ENCODE peak calls at places on chromosomes 13 and 19, in four cellular contexts. N is mucosa of descending colon, D is tibial nerve, U is upper lobe of right lung. V is an unnamed sample.
A peak's percentile ranks its signal among the peaks of the same experiment; 100 is the strongest.

GRCh38 chr13:20140487-20140886 is 20.4 kb downstream of the GJA3 start:
- DNase-seq in N (no peak), D (no peak), U (no peak), V (no peak)

GRCh38 chr19:14385492-14385891 is 4.2 kb downstream of the ADGRE5 start:
- DNase-seq in N (no peak), D (no peak), U (no peak), V (peak; percentile 85)

GRCh38 chr13:112652512-112653458 is 37.1 kb upstream of the ATP11A start:
- DNase-seq in N (no peak), D (no peak), U (peak; percentile 30), V (no peak)

GRCh38 chr19:1942078-1942933 is 1.3 kb downstream of the CSNK1G2 start:
- DNase-seq in N (peak; percentile 86), D (peak; percentile 38), U (peak; percentile 88), V (peak; percentile 96)

GRCh38 chr13:76667551-76667950 is 218.7 kb downstream of the KCTD12 start:
- DNase-seq in N (no peak), D (no peak), U (no peak), V (no peak)

GRCh38 chr13:79079351-79079839 is 326.7 kb downstream of the RBM26 start:
- DNase-seq in N (no peak), D (no peak), U (peak; percentile 45), V (no peak)

GRCh38 chr13:46143239-46143701 is 38.4 kb upstream of the CPB2 start:
- DNase-seq in N (no peak), D (no peak), U (no peak), V (no peak)

GRCh38 chr13:26184791-26185250 is 37.3 kb downstream of the RNF6 start:
- DNase-seq in N (peak; percentile 66), D (peak; percentile 17), U (no peak), V (peak; percentile 81)

GRCh38 chr13:106349080-106349841 is 186.2 kb downstream of the EFNB2 start:
- DNase-seq in N (peak; percentile 77), D (no peak), U (peak; percentile 69), V (no peak)

GRCh38 chr19:13155472-13156284 is 5.5 kb downstream of the IER2 start:
- DNase-seq in N (peak; percentile 89), D (peak; percentile 71), U (peak; percentile 91), V (peak; percentile 98)

GRCh38 chr19:39514840-39515550 is at the start of gene SELENOV:
- DNase-seq in N (no peak), D (no peak), U (no peak), V (peak; percentile 76)

GRCh38 chr13:55199132-55199531 is 1941.6 kb upstream of the PRR20A start:
- DNase-seq in N (no peak), D (no peak), U (no peak), V (no peak)

GRCh38 chr19:33214621-33215020 is 11.0 kb downstream of the SLC7A10 start:
- DNase-seq in N (no peak), D (no peak), U (no peak), V (no peak)

GRCh38 chr19:3716147-3716668 is 8.0 kb downstream of the TJP3 start:
- DNase-seq in N (no peak), D (no peak), U (no peak), V (no peak)

GRCh38 chr19:49746206-49746958 is 16.7 kb downstream of the TSKS start:
- DNase-seq in N (peak; percentile 40), D (no peak), U (peak; percentile 72), V (peak; percentile 83)

GRCh38 chr13:73961181-73961580 is 173.0 kb downstream of the KLF12 start:
- DNase-seq in N (no peak), D (no peak), U (no peak), V (no peak)

GRCh38 chr19:31160346-31160926 is 188.8 kb downstream of the TSHZ3 start:
- DNase-seq in N (no peak), D (no peak), U (no peak), V (no peak)

GRCh38 chr19:2491130-2491801 is 15.3 kb downstream of the GADD45B start:
- DNase-seq in N (peak; percentile 97), D (no peak), U (peak; percentile 96), V (peak; percentile 88)

GRCh38 chr13:105611424-105611823 is 924.0 kb downstream of the EFNB2 start:
- DNase-seq in N (no peak), D (no peak), U (no peak), V (no peak)

GRCh38 chr19:49916839-49917733 is 11.9 kb upstream of the ATF5 start:
- DNase-seq in N (no peak), D (no peak), U (no peak), V (no peak)

GRCh38 chr13:91381371-91381770 is 17.1 kb upstream of the GPC5 start:
- DNase-seq in N (no peak), D (no peak), U (no peak), V (no peak)

GRCh38 chr19:3441089-3441985 is 39.0 kb downstream of the SMIM24 start:
- DNase-seq in N (no peak), D (no peak), U (no peak), V (no peak)

GRCh38 chr19:17680235-17680722 is 7.9 kb downstream of the UNC13A start:
- DNase-seq in N (peak; percentile 43), D (peak; percentile 28), U (peak; percentile 86), V (peak; percentile 86)
- H3K4me3 ChIP-seq in N (no peak overlapping the region), D (peak overlapping the region; percentile 20), U (peak overlapping the region; percentile 30), V (peak overlapping the region; percentile 10)

DNA sequence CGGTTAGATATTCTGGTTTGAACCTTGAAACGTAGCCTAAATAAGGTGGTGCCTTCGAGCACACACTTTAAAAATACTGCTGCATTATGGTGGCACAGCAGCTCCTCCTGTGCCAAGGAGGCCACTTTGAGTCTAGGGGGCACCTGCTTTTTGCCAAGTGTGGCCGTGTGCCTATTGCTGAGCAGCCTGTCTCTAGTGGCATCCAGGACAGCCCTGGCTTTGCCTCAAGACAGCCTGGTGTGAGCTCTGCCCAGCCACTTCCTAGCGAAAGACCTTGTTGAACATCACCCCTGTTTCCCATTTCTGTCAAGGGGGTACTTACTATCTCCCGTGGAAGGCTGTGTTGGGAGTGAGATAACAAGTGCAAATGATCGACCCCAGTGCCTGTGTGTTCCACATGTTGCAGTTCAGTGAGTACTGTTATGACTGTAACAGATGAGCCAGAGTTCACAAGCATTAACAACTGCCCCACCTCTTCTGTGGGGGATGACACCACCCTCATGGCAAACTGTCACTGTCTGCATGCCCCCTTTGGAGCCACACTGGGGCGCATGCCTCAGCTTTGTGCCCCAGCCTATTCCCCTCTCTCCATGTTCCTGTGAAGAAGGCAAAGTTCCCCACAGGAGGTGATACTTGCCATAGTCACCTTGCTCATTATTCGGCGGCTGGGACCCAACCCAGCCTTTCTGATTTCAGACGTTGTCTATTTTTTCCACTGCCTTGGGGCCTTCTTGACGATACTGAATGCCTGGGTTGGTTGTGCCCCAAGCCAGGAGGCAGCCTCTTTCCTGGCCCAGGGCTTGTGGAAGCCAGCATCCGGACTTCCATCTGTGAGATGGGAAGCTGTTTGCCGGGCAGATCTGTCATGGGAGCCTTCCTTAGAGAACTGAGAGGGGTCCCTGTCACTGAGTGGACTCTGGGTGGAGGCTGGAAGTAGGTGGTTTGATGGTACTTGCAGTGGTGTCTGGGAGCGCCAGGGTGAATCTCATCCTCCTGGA is 5.4 kb downstream of the GATAD2A start:
- DNase-seq in N (no peak), D (no peak), U (no peak), V (peak; percentile 66)
- TF ChIP-seq CTCF in N (no peak), D (no peak), U (no peak), V (no peak)

GRCh38 chr19:311813-312261 is 20.6 kb upstream of the PLPP2 start:
- DNase-seq in N (no peak), D (no peak), U (peak; percentile 66), V (peak; percentile 74)
- H3K4me3 ChIP-seq in N (no peak overlapping the region), D (peak overlapping the region; percentile 36), U (peak overlapping the region; percentile 49), V (peak overlapping the region; percentile 49)

GRCh38 chr13:33351324-33351723 is 65.8 kb upstream of the STARD13 start:
- DNase-seq in N (no peak), D (no peak), U (no peak), V (no peak)
- TF ChIP-seq CTCF in N (no peak), D (no peak), U (peak; percentile 16), V (no peak)

GRCh38 chr19:17951151-17952040 is 15.5 kb upstream of the KCNN1 start:
- DNase-seq in N (no peak), D (no peak), U (no peak), V (no peak)

GRCh38 chr19:17953316-17953801 is 13.5 kb upstream of the KCNN1 start:
- DNase-seq in N (no peak), D (no peak), U (no peak), V (no peak)

GRCh38 chr19:17950310-17951150 is 16.4 kb upstream of the KCNN1 start:
- DNase-seq in N (no peak), D (no peak), U (no peak), V (peak; percentile 76)

GRCh38 chr19:17953869-17954268 is 13.0 kb upstream of the KCNN1 start:
- DNase-seq in N (no peak), D (no peak), U (no peak), V (no peak)

DNA sequence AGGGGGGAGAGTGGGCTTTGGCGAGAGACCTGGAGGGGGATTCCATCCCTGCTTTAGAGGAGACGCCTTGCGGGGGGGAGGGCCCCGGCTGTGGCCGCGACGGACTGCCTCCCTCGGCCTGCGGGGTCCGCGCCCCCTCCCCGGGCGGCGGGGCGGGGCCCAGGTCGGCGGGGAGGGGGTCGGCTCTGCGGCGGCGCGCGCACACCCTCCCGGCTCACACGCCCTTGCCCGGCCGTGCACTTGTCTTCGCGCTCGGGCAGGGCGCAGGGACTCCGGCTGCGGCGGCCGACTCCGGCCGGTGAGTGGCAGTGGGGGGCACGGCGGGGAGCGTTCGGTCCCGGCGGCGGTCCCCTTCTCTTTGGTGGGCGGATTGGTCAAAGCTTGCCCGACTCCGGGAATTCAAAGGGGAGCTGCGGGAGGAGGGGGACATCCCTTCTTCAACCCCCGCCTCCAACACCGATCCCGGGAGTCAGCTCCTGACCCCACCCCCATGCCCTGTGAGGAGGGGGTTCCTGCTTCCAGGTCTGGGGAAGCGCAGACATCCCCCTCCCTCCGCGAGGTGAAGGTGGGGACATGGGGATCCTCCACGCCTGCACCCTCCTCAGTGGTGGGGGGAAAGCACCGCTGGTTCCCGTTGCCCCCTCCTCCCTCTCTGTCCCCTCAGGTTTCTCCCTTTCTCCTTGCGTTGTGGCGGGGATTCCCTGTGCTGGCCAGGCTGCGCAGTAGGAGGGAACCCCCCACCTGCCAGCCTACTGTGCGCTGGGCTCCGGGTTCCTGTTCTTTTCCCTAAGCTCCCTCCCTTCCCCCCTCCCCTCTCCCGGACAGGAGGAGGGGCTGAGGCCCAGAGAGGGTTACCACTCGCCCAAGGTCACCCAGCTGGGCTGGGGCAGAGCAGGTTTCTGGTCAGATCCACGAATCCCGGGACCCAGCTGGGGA is 14.6 kb upstream of the KCNN1 start:
- DNase-seq in N (no peak), D (no peak), U (no peak), V (no peak)
- H3K4me3 ChIP-seq in N (no peak overlapping the region), D (no peak overlapping the region), U (no peak overlapping the region), V (peak overlapping the region; percentile 90)

GRCh38 chr19:46990998-46991676 is 28.5 kb upstream of the NPAS1 start:
- DNase-seq in N (peak; percentile 85), D (peak; percentile 78), U (peak; percentile 84), V (peak; percentile 85)
- TF ChIP-seq CTCF in N (peak; percentile 75), D (peak; percentile 79), U (peak; percentile 85), V (peak; percentile 47)

GRCh38 chr13:101935828-101936227 is 466.0 kb downstream of the FGF14 start:
- DNase-seq in N (no peak), D (no peak), U (no peak), V (no peak)

GRCh38 chr13:101925731-101926130 is 473.3 kb downstream of the ITGBL1 start:
- DNase-seq in N (no peak), D (no peak), U (no peak), V (no peak)

DNA sequence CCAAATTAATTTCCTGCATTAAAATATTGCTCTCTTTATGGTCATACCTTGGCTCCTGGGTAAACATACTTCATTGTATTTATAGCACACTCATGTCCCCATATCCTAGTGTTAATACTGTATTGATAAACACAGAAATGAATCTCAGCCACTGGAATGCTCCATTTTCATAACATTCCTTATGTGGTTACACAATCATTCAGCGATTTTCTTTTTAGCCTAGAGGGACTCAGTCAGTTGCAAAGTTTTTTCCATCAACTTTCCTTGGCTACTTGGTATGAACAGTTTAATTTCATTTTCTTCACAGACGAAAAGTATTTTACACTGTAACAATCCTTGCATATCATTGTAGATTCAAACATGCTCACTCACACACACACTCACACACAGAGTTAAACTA is 471.5 kb downstream of the FGF14 start:
- DNase-seq in N (no peak), D (no peak), U (no peak), V (no peak)
- H3K4me3 ChIP-seq in N (no peak overlapping the region), D (no peak overlapping the region), U (no peak overlapping the region), V (no peak overlapping the region)